ENCODE peak calls at places on chromosomes 7 and 10, in six cellular contexts. Q is PC-9; P is fibroblast of pulmonary artery; F is stimulated activated CD8-positive, alpha-beta memory T cell treated with anti-CD3 and anti-CD28 coated beads, Interleukin-12 subunit alpha, Interleukin-12 subunit beta, amount 100 ng/mL, for 4 hours; X is NCI-H2081; L is kidney. V is an unnamed sample.

GRCh38 chr7:158469396-158470051 is 118.1 kb downstream of the PTPRN2 start:
- DNase-seq in L (no peak), F (no peak), P (no peak), Q (no peak), X (no peak), V (no peak)

GRCh38 chr10:102645388-102645740 is 1.1 kb downstream of the TRIM8 start:
- DNase-seq in F (no peak), X (peak; percentile 59), L (peak; percentile 94), Q (no peak), P (peak; percentile 57), V (peak; percentile 48)

GRCh38 chr7:18082169-18082568 is 54.5 kb upstream of the PRPS1L1 start:
- DNase-seq in X (no peak), L (no peak), Q (no peak), P (no peak), F (no peak), V (no peak)

GRCh38 chr7:153386581-153386980 is 627.0 kb downstream of the ACTR3B start:
- DNase-seq in L (no peak), F (no peak), Q (no peak), P (no peak), X (no peak), V (no peak)

GRCh38 chr10:91613411-91614253 is 19.2 kb downstream of the PPP1R3C start:
- DNase-seq in Q (peak; percentile 40), X (no peak), L (no peak), P (peak; percentile 77), F (no peak), V (peak; percentile 46)

GRCh38 chr7:51019231-51019844 is 236.6 kb upstream of the GRB10 start:
- DNase-seq in X (no peak), Q (peak; percentile 47), L (no peak), F (no peak), P (peak; percentile 67), V (no peak)

GRCh38 chr10:51031995-51032394 is 42.3 kb upstream of the PRKG1 start:
- DNase-seq in P (no peak), F (no peak), L (no peak), Q (no peak), X (no peak), V (no peak)

GRCh38 chr7:99422625-99423024 is 13.9 kb downstream of the BUD31 start:
- DNase-seq in Q (no peak), P (no peak), X (peak; percentile 88), F (no peak), L (no peak), V (no peak)

GRCh38 chr7:117124585-117125220 is 171.4 kb downstream of the ST7 start:
- DNase-seq in Q (peak; percentile 92), F (peak; percentile 13), P (peak; percentile 93), L (peak; percentile 84), X (peak; percentile 68), V (peak; percentile 86)

GRCh38 chr7:128673571-128673970 is 1.5 kb downstream of the GARIN1A start:
- DNase-seq in F (no peak), X (no peak), Q (no peak), L (no peak), P (no peak), V (no peak)

GRCh38 chr10:102678842-102679289 is 34.6 kb downstream of the TRIM8 start:
- DNase-seq in Q (peak; percentile 55), F (no peak), L (peak; percentile 85), P (peak; percentile 67), X (peak; percentile 69), V (peak; percentile 62)

GRCh38 chr10:28677889-28678686 is 767 bp downstream of the BAMBI start:
- DNase-seq in X (peak; percentile 15), L (peak; percentile 86), F (peak; percentile 5), P (peak; percentile 25), Q (no peak), V (peak; percentile 29)

GRCh38 chr7:132066776-132067175 is 509.5 kb downstream of the PLXNA4 start:
- DNase-seq in Q (no peak), L (no peak), X (no peak), P (peak; percentile 48), F (no peak), V (no peak)

GRCh38 chr10:71319042-71319799 is at the start of gene SLC29A3:
- DNase-seq in X (peak; percentile 70), P (peak; percentile 78), L (peak; percentile 92), Q (peak; percentile 83), F (peak; percentile 73), V (peak; percentile 88)

GRCh38 chr7:130365511-130366441 is 14.5 kb upstream of the CPA1 start:
- DNase-seq in Q (no peak), X (peak; percentile 100), L (no peak), P (peak; percentile 48), F (no peak), V (no peak)

GRCh38 chr7:44580945-44581344 is 1.1 kb downstream of the TMED4 start:
- DNase-seq in X (peak; percentile 30), Q (peak; percentile 73), F (no peak), L (no peak), P (no peak), V (no peak)

GRCh38 chr7:16084370-16084769 is 337.0 kb downstream of the CRPPA start:
- DNase-seq in P (peak; percentile 72), F (no peak), X (peak; percentile 80), L (no peak), Q (no peak), V (peak; percentile 14)

GRCh38 chr7:15620491-15621185 is 58.8 kb upstream of the AGMO start:
- DNase-seq in F (no peak), P (peak; percentile 15), L (no peak), X (no peak), Q (no peak), V (no peak)

GRCh38 chr7:154748387-154748786 is 254.5 kb downstream of the PAXIP1 start:
- DNase-seq in Q (no peak), F (no peak), L (no peak), X (no peak), P (no peak), V (no peak)

GRCh38 chr10:48682265-48682664 is 2.4 kb upstream of the WDFY4 start:
- DNase-seq in F (no peak), L (no peak), Q (no peak), X (no peak), P (no peak), V (no peak)

GRCh38 chr7:95342642-95343252 is 18.4 kb upstream of the PON1 start:
- DNase-seq in F (no peak), P (no peak), L (no peak), X (no peak), Q (no peak), V (no peak)

GRCh38 chr7:129780257-129781127 is 169.0 kb downstream of the NRF1 start:
- DNase-seq in Q (peak; percentile 98), L (peak; percentile 94), X (peak; percentile 95), P (no peak), F (peak; percentile 66), V (peak; percentile 93)

GRCh38 chr10:114547466-114547865 is 110.6 kb downstream of the ABLIM1 start:
- DNase-seq in F (no peak), L (no peak), X (no peak), Q (no peak), P (no peak), V (no peak)

GRCh38 chr10:96370575-96371157 is 11.9 kb upstream of the OPALIN start:
- DNase-seq in Q (peak; percentile 44), P (peak; percentile 49), F (peak; percentile 13), X (peak; percentile 18), L (no peak), V (peak; percentile 55)

GRCh38 chr10:97866524-97867219 is 17.0 kb downstream of the GOLGA7B start:
- DNase-seq in X (no peak), P (no peak), Q (no peak), L (no peak), F (no peak), V (no peak)

GRCh38 chr7:155206286-155207020 is 91.2 kb upstream of the INSIG1 start:
- DNase-seq in L (no peak), P (peak; percentile 92), F (peak; percentile 35), Q (no peak), X (no peak), V (no peak)

GRCh38 chr7:80826520-80827237 is 92.2 kb downstream of the SEMA3C start:
- DNase-seq in X (peak; percentile 64), L (no peak), Q (peak; percentile 17), P (peak; percentile 55), F (no peak), V (no peak)

GRCh38 chr7:121138262-121138933 is 149.9 kb downstream of the CPED1 start:
- DNase-seq in P (peak; percentile 15), Q (no peak), L (no peak), X (peak; percentile 87), F (no peak), V (no peak)

GRCh38 chr10:6114758-6115410 is 26.1 kb downstream of the RBM17 start:
- DNase-seq in F (no peak), P (peak; percentile 85), Q (no peak), X (no peak), L (no peak), V (no peak)

GRCh38 chr7:111958889-111959288 is 247.3 kb downstream of the DOCK4 start:
- DNase-seq in L (no peak), F (no peak), X (peak; percentile 86), Q (no peak), P (no peak), V (no peak)

GRCh38 chr10:28991738-28992270 is 297.1 kb upstream of the LYZL1 start:
- DNase-seq in L (no peak), X (peak; percentile 51), F (no peak), P (peak; percentile 73), Q (peak; percentile 17), V (peak; percentile 74)

GRCh38 chr10:122362621-122363020 is 11.9 kb upstream of the PLEKHA1 start:
- DNase-seq in F (no peak), L (no peak), X (no peak), Q (no peak), P (no peak), V (no peak)

GRCh38 chr7:520503-521161 is 986 bp upstream of the PDGFA start:
- DNase-seq in F (no peak), L (no peak), X (no peak), Q (no peak), P (peak; percentile 35), V (no peak)

GRCh38 chr10:99527526-99528255 is 5.1 kb upstream of the NKX2-3 start:
- DNase-seq in L (no peak), X (no peak), Q (no peak), F (no peak), P (no peak), V (no peak)

GRCh38 chr10:110783509-110784103 is 88.1 kb upstream of the PDCD4 start:
- DNase-seq in X (no peak), L (no peak), F (peak; percentile 40), Q (no peak), P (peak; percentile 51), V (no peak)